ENCODE peak calls at places on chromosomes 16 and 17, in ten cellular contexts. M is A549, E is heart right ventricle, T is left ventricle myocardium inferior, J is mesendoderm, S is ovary, P is GM23338, X is tibial nerve, U is fibroblast of lung, Y is GM12878. C is an unnamed sample.

GRCh38 chr17:28760987-28761562 is 17.3 kb downstream of the TRAF4 start:
- DNase-seq in M (no peak), E (peak; percentile 54), T (peak; percentile 64), J (peak; percentile 82), S (no peak), P (peak; percentile 89), X (no peak), U (peak; percentile 60), Y (no peak), C (peak; percentile 91)

GRCh38 chr17:47291242-47291873 is 32.4 kb upstream of the EFCAB13 start:
- DNase-seq in M (no peak), E (no peak), T (no peak), J (no peak), S (no peak), P (no peak), X (no peak), U (no peak), Y (no peak), C (no peak)

GRCh38 chr17:76667786-76668453 is 24.4 kb upstream of the ST6GALNAC1 start:
- DNase-seq in M (no peak), E (no peak), T (no peak), J (no peak), S (no peak), P (no peak), X (no peak), U (no peak), Y (no peak), C (no peak)

GRCh38 chr16:20291807-20292206 is 35.5 kb downstream of the GP2 start:
- DNase-seq in M (no peak), E (no peak), T (no peak), J (peak; percentile 29), S (no peak), P (peak; percentile 44), X (no peak), U (no peak), Y (no peak), C (no peak)

GRCh38 chr17:75130632-75131277 is 787 bp downstream of the NT5C start:
- DNase-seq in M (peak; percentile 81), E (no peak), T (peak; percentile 45), J (peak; percentile 91), S (peak; percentile 59), P (peak; percentile 91), X (no peak), U (peak; percentile 57), Y (no peak), C (peak; percentile 64)

GRCh38 chr17:29043539-29044165 is 711 bp downstream of the PIPOX start:
- DNase-seq in M (no peak), E (no peak), T (no peak), J (no peak), S (no peak), P (no peak), X (no peak), U (no peak), Y (no peak), C (no peak)

GRCh38 chr17:18166894-18167293 is 16.7 kb upstream of the ALKBH5 start:
- DNase-seq in M (no peak), E (no peak), T (no peak), J (no peak), S (no peak), P (no peak), X (no peak), U (no peak), Y (no peak), C (no peak)

GRCh38 chr17:5793899-5794298 is 209.6 kb upstream of the NLRP1 start:
- DNase-seq in M (no peak), E (no peak), T (no peak), J (peak; percentile 81), S (no peak), P (peak; percentile 80), X (no peak), U (no peak), Y (no peak), C (no peak)

DNA sequence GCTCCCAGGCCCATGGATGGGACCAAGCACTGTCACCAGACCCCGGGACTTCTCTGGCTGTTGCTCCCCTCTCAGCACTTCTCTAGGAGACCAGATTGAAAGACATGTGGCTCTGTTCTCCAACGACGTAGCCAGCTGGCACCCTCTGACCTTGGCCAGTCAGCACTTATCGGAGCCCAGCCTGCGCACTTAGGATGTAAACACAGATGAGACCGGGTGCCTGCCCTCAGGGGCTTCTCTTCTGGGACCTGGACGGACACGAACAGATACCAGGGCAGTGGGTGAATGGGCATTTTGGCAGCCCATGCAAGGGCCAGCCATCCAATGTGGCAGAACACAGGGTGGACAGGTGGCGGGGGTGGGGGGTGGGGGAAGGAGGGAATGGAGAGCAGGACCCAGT is 6.6 kb downstream of the ZDHHC1 start:
- DNase-seq in M (no peak), E (no peak), T (no peak), J (no peak), S (no peak), P (no peak), X (no peak), U (no peak), Y (no peak), C (no peak)
- H3K27ac ChIP-seq in M (peak overlapping the region; percentile 8), E (no peak overlapping the region), T (no peak overlapping the region), J (no peak overlapping the region), S (no peak overlapping the region), P (no peak overlapping the region), X (no peak overlapping the region), U (no peak overlapping the region), Y (no peak overlapping the region), C (no peak overlapping the region)

GRCh38 chr16:84643677-84644076 is 4.6 kb upstream of the KLHL36 start:
- DNase-seq in M (no peak), E (no peak), T (no peak), J (no peak), S (no peak), P (no peak), X (no peak), U (no peak), Y (no peak), C (no peak)

GRCh38 chr16:84640145-84640544 is 8.2 kb upstream of the KLHL36 start:
- DNase-seq in M (no peak), E (no peak), T (no peak), J (no peak), S (no peak), P (no peak), X (no peak), U (no peak), Y (no peak), C (no peak)

GRCh38 chr16:84643180-84643583 is 5.1 kb upstream of the KLHL36 start:
- DNase-seq in M (no peak), E (peak; percentile 68), T (peak; percentile 76), J (no peak), S (peak; percentile 91), P (no peak), X (peak; percentile 72), U (peak; percentile 90), Y (no peak), C (peak; percentile 78)

GRCh38 chr16:84638195-84638806 is 10.0 kb upstream of the KLHL36 start:
- DNase-seq in M (no peak), E (no peak), T (no peak), J (no peak), S (no peak), P (no peak), X (no peak), U (no peak), Y (no peak), C (no peak)

DNA sequence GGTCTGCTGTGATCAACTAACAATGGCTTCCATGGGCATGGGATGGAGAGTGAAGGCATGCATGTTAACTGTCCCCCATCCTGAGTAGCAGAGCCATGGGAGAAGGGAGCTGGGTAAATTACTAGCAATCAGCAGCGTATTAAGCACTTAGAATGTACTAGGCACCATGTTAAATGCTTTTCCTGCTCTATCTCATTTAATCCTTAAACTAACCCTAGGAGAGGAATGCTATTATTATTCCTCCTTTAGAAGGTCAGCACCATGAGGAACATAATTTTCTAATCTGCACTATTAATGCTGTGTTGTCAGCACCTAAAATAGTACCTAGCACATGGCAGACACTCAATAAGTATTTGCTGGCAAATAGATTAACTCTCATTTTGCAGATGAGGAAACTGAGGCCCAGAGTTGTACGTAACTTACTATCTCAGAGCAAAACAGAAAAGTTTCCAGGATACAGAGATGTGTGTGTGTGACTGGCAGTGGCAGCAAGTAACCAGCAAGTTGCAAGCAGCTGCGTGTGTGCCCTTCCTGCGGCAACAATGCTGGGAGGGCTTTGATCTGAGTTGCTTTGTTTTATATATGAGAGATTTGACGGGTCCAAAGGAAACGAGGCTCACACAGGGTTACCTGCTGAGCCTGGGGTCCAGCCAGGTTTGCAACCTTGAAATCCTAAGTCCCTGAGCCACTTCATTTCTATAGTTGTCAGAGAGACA is 6.5 kb upstream of the KLHL36 start:
- DNase-seq in M (no peak), E (no peak), T (no peak), J (no peak), S (no peak), P (no peak), X (no peak), U (no peak), Y (no peak), C (no peak)
- H3K27ac ChIP-seq in M (no peak overlapping the region), E (peak overlapping the region; percentile 7), T (peak overlapping the region; percentile 89), J (no peak overlapping the region), S (no peak overlapping the region), P (peak overlapping the region; percentile 32), X (peak overlapping the region; percentile 69), U (peak overlapping the region; percentile 74), Y (peak overlapping the region; percentile 60), C (no peak overlapping the region)

GRCh38 chr16:4395055-4395726 is 21.2 kb downstream of the CORO7 start:
- DNase-seq in M (no peak), E (no peak), T (no peak), J (no peak), S (peak; percentile 14), P (no peak), X (no peak), U (no peak), Y (no peak), C (no peak)
- H3K27ac ChIP-seq in M (no peak overlapping the region), E (no peak overlapping the region), T (no peak overlapping the region), J (no peak overlapping the region), S (no peak overlapping the region), P (peak overlapping the region; percentile 26), X (no peak overlapping the region), U (no peak overlapping the region), Y (no peak overlapping the region), C (no peak overlapping the region)

GRCh38 chr17:2685696-2686095 is 25.9 kb downstream of the CLUH start:
- DNase-seq in M (no peak), E (peak; percentile 20), T (no peak), J (no peak), S (no peak), P (no peak), X (no peak), U (no peak), Y (no peak), C (no peak)
- H3K27ac ChIP-seq in M (no peak overlapping the region), E (peak overlapping the region; percentile 50), T (peak overlapping the region; percentile 75), J (no peak overlapping the region), S (no peak overlapping the region), P (no peak overlapping the region), X (no peak overlapping the region), U (no peak overlapping the region), Y (no peak overlapping the region), C (no peak overlapping the region)

GRCh38 chr17:45409659-45410076 is 23.0 kb downstream of the ARHGAP27 start:
- DNase-seq in M (no peak), E (no peak), T (no peak), J (no peak), S (no peak), P (no peak), X (no peak), U (no peak), Y (no peak), C (no peak)
- H3K27ac ChIP-seq in M (no peak overlapping the region), E (peak overlapping the region; percentile 69), T (peak overlapping the region; percentile 74), J (no peak overlapping the region), S (no peak overlapping the region), P (no peak overlapping the region), X (peak overlapping the region; percentile 67), U (no peak overlapping the region), Y (peak overlapping the region; percentile 92), C (no peak overlapping the region)

C was measured in adrenal gland.